ENCODE peak calls at places on chromosomes 16 and 17, in seven cellular contexts. H is cardiac muscle cell; F is lower lobe of right lung; G is CD8-positive, alpha-beta memory T cell; X is prostate gland; B is GM23338; D is effector memory CD4-positive, alpha-beta T cell. E is an unnamed sample. For H3K4me1, the result is how much of the 10 kb centered on the place peaks cover.

GRCh38 chr16:48433849-48434530 is 48.8 kb upstream of the SIAH1 start:
- DNase-seq in H (no peak), F (no peak), G (no peak), X (no peak), B (no peak), D (no peak), E (no peak)

GRCh38 chr17:17018612-17019429 is 23.4 kb upstream of the MPRIP start:
- DNase-seq in H (no peak), F (peak), G (no peak), X (peak), B (no peak), D (no peak), E (no peak)

GRCh38 chr16:80300876-80301275 is 239.9 kb upstream of the DYNLRB2 start:
- DNase-seq in H (peak), F (no peak), G (no peak), X (no peak), B (no peak), D (no peak), E (no peak)

GRCh38 chr17:48215583-48216139 is 108.1 kb downstream of the SNX11 start:
- DNase-seq in H (no peak), F (no peak), G (no peak), X (no peak), B (peak), D (no peak), E (no peak)

GRCh38 chr17:5077781-5078105 is 524 bp upstream of the ZFP3 start:
- DNase-seq in H (no peak), F (no peak), G (no peak), X (no peak), B (no peak), D (no peak), E (no peak)

GRCh38 chr16:24539850-24540484 is 601 bp downstream of the RBBP6 start:
- DNase-seq in H (peak), F (peak), G (peak), X (peak), B (peak), D (peak), E (no peak)

GRCh38 chr17:55672585-55673501 is 49.8 kb downstream of the TMEM100 start:
- DNase-seq in H (no peak), F (no peak), G (no peak), X (no peak), B (no peak), D (no peak), E (no peak)

GRCh38 chr17:17152385-17152784 is 53.7 kb downstream of the PLD6 start:
- DNase-seq in H (no peak), F (peak), G (no peak), X (no peak), B (no peak), D (no peak), E (no peak)

GRCh38 chr16:70665113-70665694 is 18.8 kb downstream of the IL34 start:
- DNase-seq in H (no peak), F (no peak), G (no peak), X (no peak), B (no peak), D (no peak), E (no peak)

GRCh38 chr17:74190154-74190553 is 13.3 kb upstream of the RPL38 start:
- DNase-seq in H (no peak), F (no peak), G (no peak), X (no peak), B (peak), D (no peak), E (no peak)

GRCh38 chr16:71626018-71626857 is at the start of gene MARVELD3:
- DNase-seq in H (peak), F (peak), G (no peak), X (peak), B (peak), D (no peak), E (peak)

GRCh38 chr16:22424161-22424937 is 49.9 kb upstream of the CDR2 start:
- DNase-seq in H (no peak), F (no peak), G (no peak), X (peak), B (no peak), D (no peak), E (no peak)

GRCh38 chr17:32330142-32330541 is 11.8 kb downstream of the C17orf75 start:
- DNase-seq in H (no peak), F (no peak), G (no peak), X (no peak), B (no peak), D (no peak), E (no peak)

GRCh38 chr17:64388961-64389565 is 1.6 kb downstream of the PECAM1 start:
- DNase-seq in H (no peak), F (no peak), G (no peak), X (no peak), B (no peak), D (no peak), E (no peak)

GRCh38 chr16:48559462-48560211 is 50.3 kb downstream of the N4BP1 start:
- DNase-seq in H (no peak), F (no peak), G (no peak), X (no peak), B (peak), D (no peak), E (peak)

GRCh38 chr17:74305865-74306654 is 20.0 kb upstream of the KIF19 start:
- DNase-seq in H (no peak), F (no peak), G (no peak), X (no peak), B (peak), D (no peak), E (no peak)

GRCh38 chr17:82287849-82288601 is 14.5 kb upstream of the CSNK1D start:
- DNase-seq in H (no peak), F (peak), G (no peak), X (peak), B (no peak), D (no peak), E (no peak)

GRCh38 chr17:81127526-81128177 is 37.7 kb upstream of the PVALEF start:
- DNase-seq in H (no peak), F (no peak), G (no peak), X (no peak), B (no peak), D (no peak), E (no peak)

GRCh38 chr17:62615503-62615902 is 12.0 kb upstream of the MRC2 start:
- DNase-seq in H (no peak), F (no peak), G (no peak), X (no peak), B (no peak), D (no peak), E (no peak)
- H3K4me3 ChIP-seq in H (no peak), F (no peak), G (no peak), X (no peak), B (no peak), D (no peak), E (no peak)

DNA sequence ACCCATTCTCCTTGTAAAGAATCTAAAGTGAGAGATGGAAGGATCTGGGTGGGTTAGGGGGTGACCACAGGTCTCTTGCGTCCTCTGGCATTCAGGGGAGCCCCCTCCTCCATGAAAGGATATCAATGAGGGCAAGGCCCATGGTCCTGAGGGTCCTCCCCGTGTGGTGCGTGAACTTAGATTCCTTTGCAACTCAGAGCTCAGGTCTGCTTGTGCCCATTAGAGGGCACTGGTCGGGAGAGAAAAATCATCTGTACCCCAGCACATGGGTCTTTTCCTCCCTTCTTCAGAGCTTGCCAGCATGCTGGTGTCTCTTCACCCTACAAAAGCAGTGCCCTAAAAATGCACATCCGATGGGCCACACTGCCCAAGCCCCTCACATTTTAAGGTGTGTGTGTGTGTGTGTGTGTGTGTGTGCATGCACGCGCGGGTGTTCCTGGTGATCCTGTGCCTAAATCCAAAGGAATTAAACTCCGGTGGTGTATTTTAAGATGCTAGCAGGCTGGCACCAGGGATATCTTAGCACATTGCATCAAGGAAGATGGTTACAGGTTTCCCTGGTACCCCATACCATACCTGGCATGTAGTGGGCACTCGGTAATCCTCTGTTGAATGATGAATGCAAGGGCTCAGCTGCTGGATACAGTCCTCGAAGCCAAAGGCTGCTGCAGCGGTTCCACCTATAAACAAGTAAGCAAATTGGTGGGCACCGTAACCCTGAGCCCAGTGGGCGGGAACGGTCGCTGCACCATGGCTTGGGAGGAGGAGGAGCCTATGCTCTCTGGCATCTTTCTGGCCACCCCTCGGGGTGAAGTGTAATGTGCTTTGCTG is 4.7 kb downstream of the C1QTNF1 start:
- DNase-seq in H (no peak), F (no peak), G (no peak), X (no peak), B (no peak), D (no peak), E (no peak)
- H3K4me1 ChIP-seq in H (under half), F (half or more), G (under half), X (under half), B (under half), D (under half), E (under half)

DNA sequence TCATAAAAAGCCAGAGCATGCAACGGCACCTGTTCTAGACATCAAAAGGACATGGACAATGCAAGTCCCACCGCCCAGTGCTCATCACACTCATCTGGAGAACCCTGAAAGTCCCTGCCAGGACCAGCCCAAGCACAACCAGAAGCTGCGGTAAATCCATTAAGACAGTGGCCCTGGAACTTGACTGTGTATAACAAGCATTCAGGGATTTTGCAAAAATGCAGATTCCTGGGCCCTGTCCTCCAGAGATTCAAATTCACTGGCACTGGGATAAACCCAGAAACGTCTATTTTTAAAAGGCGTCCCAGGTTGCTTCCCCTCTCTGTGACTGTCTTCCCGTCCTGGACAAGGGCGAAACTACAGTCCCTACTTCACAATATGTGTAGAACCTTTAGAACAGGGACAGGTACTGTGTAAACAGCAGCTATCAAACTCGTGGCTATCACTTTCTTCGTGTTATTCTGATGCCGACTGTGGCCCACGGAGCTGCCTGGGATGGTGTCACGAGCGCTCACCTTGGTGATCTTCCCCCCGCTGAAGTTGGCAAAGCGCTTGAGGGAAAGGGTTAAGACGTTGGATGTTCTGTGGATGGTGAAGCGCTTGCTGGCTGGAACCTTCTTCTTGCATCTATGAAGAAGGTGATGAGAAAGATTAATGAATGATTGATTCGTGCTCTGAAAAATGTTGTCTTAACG is 22.3 kb downstream of the USP36 start:
- DNase-seq in H (no peak), F (no peak), G (no peak), X (no peak), B (no peak), D (no peak), E (no peak)
- H3K4me3 ChIP-seq in H (no peak), F (no peak), G (peak), X (no peak), B (no peak), D (peak), E (peak)

GRCh38 chr17:10103712-10104111 is 94.7 kb downstream of the GAS7 start:
- DNase-seq in H (no peak), F (no peak), G (no peak), X (no peak), B (no peak), D (no peak), E (no peak)
- H3K4me1 ChIP-seq in H (under half), F (under half), G (under half), X (under half), B (under half), D (under half), E (under half)

DNA sequence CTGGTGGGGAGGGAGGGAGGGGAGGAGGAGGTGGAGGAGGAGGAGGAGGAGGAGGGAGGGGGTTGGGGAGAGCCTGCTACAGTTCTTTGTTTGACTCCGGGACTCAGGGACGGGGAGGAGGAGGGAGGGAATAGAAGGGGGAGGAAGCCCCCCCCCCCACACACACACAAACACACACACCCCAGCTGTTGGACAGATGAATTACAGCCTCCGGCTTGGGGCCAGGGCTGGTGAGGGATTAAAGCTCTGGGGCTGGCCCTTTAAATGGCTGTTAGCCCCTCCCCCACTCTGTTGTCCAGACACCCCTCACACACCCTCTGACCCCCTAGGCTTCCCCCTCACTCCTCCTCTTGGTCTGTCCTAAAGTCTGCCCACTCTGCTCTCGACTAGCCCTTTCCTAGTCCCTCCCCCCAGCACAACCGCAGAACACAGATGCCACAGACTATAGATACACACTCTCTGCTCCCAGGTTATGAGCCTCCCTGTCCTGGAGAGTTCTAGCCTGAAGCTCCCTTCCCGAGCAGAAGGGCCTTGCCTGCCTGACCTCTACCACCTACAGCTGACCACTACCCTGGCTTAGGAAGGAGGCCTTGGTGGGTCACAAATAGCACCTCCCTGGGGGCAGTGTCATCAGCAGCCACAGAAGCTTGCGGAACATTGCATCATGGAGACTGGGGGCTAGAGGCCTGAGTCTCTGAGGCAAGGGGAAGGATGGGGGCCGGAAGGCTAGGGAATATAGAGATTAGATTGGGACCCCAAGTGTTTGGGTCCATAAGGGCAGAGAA is 4.5 kb downstream of the KDM6B start:
- DNase-seq in H (peak), F (no peak), G (no peak), X (no peak), B (peak), D (no peak), E (no peak)
- H3K4me3 ChIP-seq in H (peak), F (peak), G (peak), X (peak), B (peak), D (no peak), E (no peak)